ENCODE peak calls at places on chromosomes 6 and 20, in six cellular contexts. N is HepG2, Y is IMR-90, V is A549, Q is K562, T is GM12878. X is an unnamed sample.

GRCh38 chr6:121627761-121628160 is 192.3 kb downstream of the GJA1 start:
- DNase-seq in N (no peak), Y (no peak), V (no peak), Q (no peak), T (no peak), X (no peak)

GRCh38 chr6:17042422-17043147 is 59.3 kb upstream of the STMND1 start:
- DNase-seq in N (peak; percentile 20), Y (peak; percentile 68), V (peak; percentile 8), Q (no peak), T (no peak), X (peak; percentile 34)

GRCh38 chr6:164151161-164151728 is 736.7 kb downstream of the QKI start:
- DNase-seq in N (no peak), Y (no peak), V (no peak), Q (no peak), T (no peak), X (no peak)

GRCh38 chr20:63254536-63255384 is 497 bp upstream of the NKAIN4 start:
- DNase-seq in N (no peak), Y (no peak), V (no peak), Q (no peak), T (no peak), X (no peak)

GRCh38 chr20:48787861-48788375 is 39.9 kb downstream of the PREX1 start:
- DNase-seq in N (peak; percentile 17), Y (peak; percentile 47), V (peak; percentile 29), Q (peak; percentile 23), T (no peak), X (no peak)

GRCh38 chr20:38875170-38875993 is 50.8 kb upstream of the FAM83D start:
- DNase-seq in N (no peak), Y (no peak), V (no peak), Q (no peak), T (peak; percentile 97), X (no peak)

GRCh38 chr6:30818426-30818841 is 65.9 kb upstream of the DDR1 start:
- DNase-seq in N (no peak), Y (peak; percentile 92), V (peak; percentile 18), Q (no peak), T (no peak), X (no peak)

GRCh38 chr20:8678098-8678776 is 390.6 kb upstream of the PLCB4 start:
- DNase-seq in N (no peak), Y (peak; percentile 83), V (no peak), Q (no peak), T (no peak), X (no peak)

GRCh38 chr20:35145141-35145564 is 2.0 kb downstream of the EDEM2 start:
- DNase-seq in N (peak; percentile 77), Y (peak; percentile 72), V (peak; percentile 77), Q (peak; percentile 62), T (peak; percentile 23), X (peak; percentile 60)

GRCh38 chr6:37850728-37851285 is 31.3 kb downstream of the ZFAND3 start:
- DNase-seq in N (no peak), Y (no peak), V (no peak), Q (no peak), T (no peak), X (no peak)

GRCh38 chr6:11969092-11969491 is 43.0 kb upstream of the HIVEP1 start:
- DNase-seq in N (no peak), Y (peak; percentile 54), V (no peak), Q (no peak), T (no peak), X (no peak)

GRCh38 chr6:34546551-34547321 is 9.4 kb downstream of the SPDEF start:
- DNase-seq in N (no peak), Y (no peak), V (peak; percentile 35), Q (no peak), T (no peak), X (no peak)

GRCh38 chr6:90469906-90470305 is 117.0 kb downstream of the MAP3K7 start:
- DNase-seq in N (no peak), Y (no peak), V (no peak), Q (no peak), T (no peak), X (no peak)

GRCh38 chr6:115570326-115570725 is 490.4 kb downstream of the FRK start:
- DNase-seq in N (no peak), Y (peak; percentile 59), V (no peak), Q (no peak), T (no peak), X (no peak)

GRCh38 chr6:169850746-169851145 is 99.3 kb downstream of the ERMARD start:
- DNase-seq in N (no peak), Y (no peak), V (no peak), Q (no peak), T (no peak), X (no peak)

GRCh38 chr6:81476881-81477280 is 275.6 kb downstream of the TENT5A start:
- DNase-seq in N (no peak), Y (peak; percentile 52), V (no peak), Q (no peak), T (no peak), X (no peak)

GRCh38 chr20:34921436-34921835 is 34.2 kb downstream of the GSS start:
- DNase-seq in N (no peak), Y (no peak), V (no peak), Q (no peak), T (no peak), X (no peak)

GRCh38 chr6:31568537-31568961 is 3.5 kb upstream of the LTA start:
- DNase-seq in N (no peak), Y (no peak), V (no peak), Q (no peak), T (peak; percentile 94), X (no peak)

GRCh38 chr20:54320148-54320607 is 112.3 kb downstream of the PFDN4 start:
- DNase-seq in N (no peak), Y (peak; percentile 24), V (no peak), Q (no peak), T (no peak), X (no peak)

GRCh38 chr6:48474764-48475674 is 364.0 kb upstream of the PTCHD4 start:
- DNase-seq in N (no peak), Y (no peak), V (no peak), Q (no peak), T (no peak), X (no peak)

DNA sequence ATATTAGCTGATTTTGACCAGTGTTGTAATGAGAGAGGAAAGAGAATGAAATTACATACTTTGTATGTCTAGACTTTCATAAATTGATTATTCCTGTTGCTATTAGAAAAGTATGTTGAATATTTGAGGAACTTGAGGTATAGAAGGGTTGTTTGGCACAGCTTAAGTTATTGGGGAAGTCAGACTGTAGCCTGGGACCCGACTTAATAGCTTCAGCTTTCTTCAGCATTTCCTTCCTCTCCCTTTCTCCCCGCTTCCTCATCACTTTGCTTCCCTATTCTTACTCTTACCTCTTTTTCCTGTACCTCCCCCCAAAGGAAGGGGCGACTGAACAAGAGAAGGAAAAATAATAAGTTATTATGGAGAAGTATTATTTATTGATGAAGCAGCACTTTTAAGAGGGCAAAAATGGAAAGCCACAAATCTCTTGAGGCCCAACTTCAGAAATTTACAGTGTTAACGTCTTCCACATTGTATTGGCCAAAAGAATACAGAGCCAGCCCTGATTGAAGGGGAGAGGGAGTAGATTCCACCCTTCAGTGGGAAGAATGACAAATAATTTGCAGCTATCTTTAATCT is 7.4 kb downstream of the SENP6 start:
- DNase-seq in N (no peak), Y (no peak), V (no peak), Q (no peak), T (no peak), X (no peak)
- TF ChIP-seq BHLHE40 in N (no peak), Y (no peak), V (no peak), Q (no peak), T (no peak), X (no peak)

GRCh38 chr20:57902478-57902877 is 192.7 kb upstream of the PMEPA1 start:
- DNase-seq in N (no peak), Y (peak; percentile 16), V (no peak), Q (no peak), T (no peak), X (no peak)
- TF ChIP-seq BHLHE40 in N (no peak), Y (no peak), V (no peak), Q (no peak), T (no peak), X (no peak)

GRCh38 chr6:105152865-105153264 is 26.9 kb downstream of the POPDC3 start:
- DNase-seq in N (no peak), Y (no peak), V (no peak), Q (no peak), T (no peak), X (no peak)

GRCh38 chr6:105153676-105154075 is 26.1 kb downstream of the POPDC3 start:
- DNase-seq in N (no peak), Y (no peak), V (no peak), Q (no peak), T (no peak), X (no peak)

DNA sequence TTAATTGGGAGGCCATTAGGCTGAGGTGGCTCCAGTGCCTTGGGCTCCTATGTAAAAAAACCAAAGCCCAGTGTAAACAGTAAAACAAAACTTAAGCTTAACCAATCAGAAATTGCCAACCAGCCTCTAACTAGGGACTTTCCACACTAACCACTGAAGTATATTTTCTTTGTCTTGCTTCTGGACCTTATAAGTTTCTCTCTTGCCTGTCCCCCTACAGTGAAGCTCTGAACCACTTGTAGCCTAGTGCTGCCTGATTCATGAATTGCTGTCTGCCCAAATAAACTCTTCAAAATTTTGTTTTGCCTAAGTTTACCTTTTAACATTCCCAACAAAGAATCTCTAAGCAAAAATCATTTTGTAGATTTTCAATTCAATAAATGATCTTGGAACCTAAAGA is 28.2 kb downstream of the POPDC3 start:
- DNase-seq in N (no peak), Y (peak; percentile 36), V (no peak), Q (no peak), T (peak; percentile 36), X (no peak)
- TF ChIP-seq BHLHE40 in N (no peak), Y (no peak), V (no peak), Q (no peak), T (no peak), X (no peak)

DNA sequence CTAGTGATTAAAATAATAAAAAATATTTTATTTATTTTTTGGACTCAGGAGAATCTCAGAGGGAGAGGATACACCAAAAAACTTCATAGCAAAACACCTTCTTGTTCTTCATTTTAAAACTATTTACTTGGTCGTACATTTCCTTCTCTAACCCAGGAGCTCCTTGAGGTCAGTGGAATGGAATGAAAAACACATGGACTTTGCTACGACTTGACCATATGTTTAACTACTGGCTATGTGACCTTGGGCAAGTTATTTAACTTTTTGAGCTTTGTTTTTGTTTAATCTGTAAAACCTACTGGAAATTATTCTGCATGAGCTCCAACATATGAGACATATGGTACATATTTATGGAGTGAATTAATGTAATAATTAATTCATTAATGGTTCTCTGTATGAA is 1005.5 kb upstream of the CITED2 start:
- DNase-seq in N (peak; percentile 81), Y (peak; percentile 86), V (no peak), Q (no peak), T (no peak), X (no peak)
- TF ChIP-seq BHLHE40 in N (no peak), Y (no peak), V (no peak), Q (no peak), T (no peak), X (no peak)

GRCh38 chr20:46050444-46050843 is 21.4 kb downstream of the SLC12A5 start:
- DNase-seq in N (no peak), Y (no peak), V (no peak), Q (no peak), T (no peak), X (no peak)

GRCh38 chr20:46049815-46050214 is 20.8 kb downstream of the SLC12A5 start:
- DNase-seq in N (no peak), Y (no peak), V (no peak), Q (no peak), T (no peak), X (no peak)

GRCh38 chr20:46047821-46048220 is 18.8 kb downstream of the SLC12A5 start:
- DNase-seq in N (no peak), Y (no peak), V (no peak), Q (no peak), T (no peak), X (no peak)

GRCh38 chr20:46050885-46051284 is 21.9 kb downstream of the SLC12A5 start:
- DNase-seq in N (peak; percentile 41), Y (no peak), V (no peak), Q (peak; percentile 61), T (no peak), X (no peak)

GRCh38 chr20:46049190-46049589 is 20.2 kb downstream of the SLC12A5 start:
- DNase-seq in N (no peak), Y (no peak), V (no peak), Q (no peak), T (no peak), X (no peak)
- TF ChIP-seq BHLHE40 in N (no peak), Y (no peak), V (no peak), Q (no peak), T (no peak), X (no peak)

X was measured in HEK293T.